ENCODE peak calls at places on chromosome 12, in seven cellular contexts. E is NCI-H2029 treated with DMSO at 0.1 percent for 48 hours, L is fibroblast of lung, Z is fibroblast of mammary gland, Y is GM13976, X is glomerular endothelial cell, M is right cardiac atrium. P is an unnamed sample.

GRCh38 chr12:24661657-24662096 is 287.2 kb downstream of the BCAT1 start:
- DNase-seq in Y (no peak), E (no peak), Z (peak; percentile 95), X (no peak), M (peak; percentile 72), L (peak; percentile 98), P (no peak)

GRCh38 chr12:5272061-5272820 is 159.7 kb upstream of the NTF3 start:
- DNase-seq in M (no peak), E (no peak), L (no peak), X (no peak), Y (no peak), Z (no peak), P (no peak)

GRCh38 chr12:128388461-128388921 is 121.5 kb downstream of the TMEM132C start:
- DNase-seq in X (no peak), E (peak; percentile 39), M (peak; percentile 84), Y (no peak), Z (no peak), L (no peak), P (no peak)

GRCh38 chr12:103924761-103925641 is 5.2 kb upstream of the HSP90B1 start:
- DNase-seq in E (peak; percentile 41), Y (peak; percentile 53), L (peak; percentile 59), M (no peak), X (no peak), Z (peak; percentile 87), P (no peak)

GRCh38 chr12:105803292-105803691 is 335.5 kb downstream of the NUAK1 start:
- DNase-seq in M (no peak), E (no peak), L (no peak), Y (no peak), X (no peak), Z (no peak), P (no peak)

GRCh38 chr12:42482086-42482819 is 107.3 kb downstream of the PRICKLE1 start:
- DNase-seq in E (peak; percentile 14), X (peak; percentile 74), Z (peak; percentile 49), M (peak; percentile 88), L (peak; percentile 56), Y (no peak), P (no peak)

GRCh38 chr12:127822743-127823433 is 444.1 kb upstream of the TMEM132C start:
- DNase-seq in M (peak; percentile 62), E (no peak), L (no peak), X (no peak), Y (no peak), Z (no peak), P (no peak)

GRCh38 chr12:110670161-110670701 is 18.7 kb downstream of the HVCN1 start:
- DNase-seq in M (no peak), Y (peak; percentile 73), L (no peak), E (no peak), Z (no peak), X (no peak), P (no peak)